ENCODE peak calls at places on chromosomes 3 and 15, in ten cellular contexts. One of them, this sample, is unnamed.

GRCh38 chr3:39811561-39811960 is 2.2 kb downstream of the MYRIP start:
- DNase-seq in heart left ventricle: no peak
- DNase-seq in ascending aorta: no peak
- DNase-seq in epithelial cell of esophagus: no peak
- DNase-seq in spleen: no peak
- DNase-seq in brain microvascular endothelial cell: no peak
- DNase-seq in colonic mucosa: no peak
- DNase-seq in heart right ventricle: no peak
- DNase-seq in upper lobe of right lung: no peak
- DNase-seq in ovary: no peak
- DNase-seq in this sample: no peak

GRCh38 chr3:166446291-166446690 is 609.1 kb upstream of the BCHE start:
- DNase-seq in heart left ventricle: no peak
- DNase-seq in ascending aorta: no peak
- DNase-seq in epithelial cell of esophagus: peak; percentile 87
- DNase-seq in spleen: no peak
- DNase-seq in brain microvascular endothelial cell: peak; percentile 15
- DNase-seq in colonic mucosa: no peak
- DNase-seq in heart right ventricle: no peak
- DNase-seq in upper lobe of right lung: no peak
- DNase-seq in ovary: no peak
- DNase-seq in this sample: no peak

GRCh38 chr3:39166134-39166710 is 12.8 kb upstream of the CSRNP1 start:
- DNase-seq in heart left ventricle: no peak
- DNase-seq in ascending aorta: no peak
- DNase-seq in epithelial cell of esophagus: peak; percentile 92
- DNase-seq in spleen: no peak
- DNase-seq in brain microvascular endothelial cell: peak; percentile 92
- DNase-seq in colonic mucosa: no peak
- DNase-seq in heart right ventricle: no peak
- DNase-seq in upper lobe of right lung: no peak
- DNase-seq in ovary: no peak
- DNase-seq in this sample: peak; percentile 96

GRCh38 chr3:42012935-42013651 is 51.2 kb upstream of the ULK4 start:
- DNase-seq in heart left ventricle: peak; percentile 84
- DNase-seq in ascending aorta: peak; percentile 83
- DNase-seq in epithelial cell of esophagus: peak; percentile 76
- DNase-seq in spleen: peak; percentile 97
- DNase-seq in brain microvascular endothelial cell: no peak
- DNase-seq in colonic mucosa: peak; percentile 83
- DNase-seq in heart right ventricle: peak; percentile 83
- DNase-seq in upper lobe of right lung: peak; percentile 92
- DNase-seq in ovary: no peak
- DNase-seq in this sample: peak; percentile 55

GRCh38 chr3:24020036-24020691 is 75.1 kb downstream of the NR1D2 start:
- DNase-seq in heart left ventricle: no peak
- DNase-seq in ascending aorta: no peak
- DNase-seq in epithelial cell of esophagus: no peak
- DNase-seq in spleen: peak; percentile 72
- DNase-seq in brain microvascular endothelial cell: no peak
- DNase-seq in colonic mucosa: no peak
- DNase-seq in heart right ventricle: no peak
- DNase-seq in upper lobe of right lung: no peak
- DNase-seq in ovary: no peak
- DNase-seq in this sample: no peak

GRCh38 chr15:48868549-48868948 is 9.4 kb upstream of the EID1 start:
- DNase-seq in heart left ventricle: no peak
- DNase-seq in ascending aorta: no peak
- DNase-seq in epithelial cell of esophagus: peak; percentile 92
- DNase-seq in spleen: no peak
- DNase-seq in brain microvascular endothelial cell: peak; percentile 56
- DNase-seq in colonic mucosa: no peak
- DNase-seq in heart right ventricle: no peak
- DNase-seq in upper lobe of right lung: no peak
- DNase-seq in ovary: no peak
- DNase-seq in this sample: peak; percentile 93

GRCh38 chr15:45948226-45948625 is 313.4 kb downstream of the SQOR start:
- DNase-seq in heart left ventricle: no peak
- DNase-seq in ascending aorta: no peak
- DNase-seq in epithelial cell of esophagus: no peak
- DNase-seq in spleen: no peak
- DNase-seq in brain microvascular endothelial cell: no peak
- DNase-seq in colonic mucosa: no peak
- DNase-seq in heart right ventricle: no peak
- DNase-seq in upper lobe of right lung: no peak
- DNase-seq in ovary: no peak
- DNase-seq in this sample: no peak

GRCh38 chr3:149654188-149654601 is 3.6 kb downstream of the WWTR1 start:
- DNase-seq in heart left ventricle: no peak
- DNase-seq in ascending aorta: no peak
- DNase-seq in epithelial cell of esophagus: no peak
- DNase-seq in spleen: no peak
- DNase-seq in brain microvascular endothelial cell: peak; percentile 38
- DNase-seq in colonic mucosa: no peak
- DNase-seq in heart right ventricle: no peak
- DNase-seq in upper lobe of right lung: no peak
- DNase-seq in ovary: no peak
- DNase-seq in this sample: peak; percentile 42

DNA sequence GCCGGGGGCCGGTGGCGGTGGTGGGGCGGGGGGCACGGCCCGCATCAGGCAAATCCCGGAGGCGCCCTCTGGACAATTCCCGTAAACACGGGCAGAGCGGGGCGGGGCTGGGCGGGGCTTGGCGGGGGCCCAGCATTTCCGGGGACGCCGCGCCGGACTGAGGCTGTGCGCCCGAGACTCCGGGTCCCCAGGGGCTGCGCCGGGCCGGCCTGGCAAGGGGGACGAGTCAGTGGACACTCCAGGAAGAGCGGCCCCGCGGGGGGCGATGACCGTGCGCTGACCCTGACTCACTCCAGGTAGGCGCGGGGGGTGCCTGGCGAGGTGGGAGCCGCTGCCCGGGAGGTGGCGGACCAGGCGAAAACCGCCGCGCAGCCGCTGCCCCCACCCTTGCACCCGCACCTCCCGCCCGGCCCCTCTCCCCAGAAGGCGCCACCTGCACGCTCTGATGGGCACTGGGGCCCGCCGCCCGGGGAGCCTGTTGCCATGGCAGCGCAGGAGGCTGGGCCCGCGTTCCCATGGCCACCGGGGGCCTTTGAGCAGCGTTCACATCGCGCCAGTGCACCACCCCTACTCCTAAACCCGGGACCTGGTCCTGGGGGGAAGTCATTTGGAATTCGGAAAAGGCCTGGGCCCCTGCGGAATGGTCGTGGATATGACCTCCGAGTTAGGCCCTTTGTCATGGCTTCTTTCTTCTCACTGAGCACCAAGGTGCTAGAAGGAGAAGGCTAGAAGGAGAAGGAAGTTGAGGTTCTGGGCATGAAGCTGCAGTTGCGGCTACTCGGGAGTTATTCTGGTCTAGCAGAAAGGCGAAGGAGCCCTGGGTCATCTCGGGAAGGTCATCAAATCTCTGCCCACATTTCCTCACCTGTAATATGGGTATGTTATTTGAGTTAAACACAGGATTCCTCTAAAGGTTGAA is 16.1 kb upstream of the SEMA4B start:
- DNase-seq in heart left ventricle: peak; percentile 81
- DNase-seq in ascending aorta: peak; percentile 84
- DNase-seq in epithelial cell of esophagus: peak; percentile 64
- DNase-seq in spleen: peak; percentile 95
- DNase-seq in brain microvascular endothelial cell: no peak
- DNase-seq in colonic mucosa: peak; percentile 74
- DNase-seq in heart right ventricle: peak; percentile 83
- DNase-seq in upper lobe of right lung: peak; percentile 89
- DNase-seq in ovary: peak; percentile 83
- DNase-seq in this sample: peak; percentile 56
- TF ChIP-seq CTCF in heart left ventricle: no peak
- TF ChIP-seq CTCF in ascending aorta: no peak
- TF ChIP-seq CTCF in epithelial cell of esophagus: no peak
- TF ChIP-seq CTCF in spleen: no peak
- TF ChIP-seq CTCF in brain microvascular endothelial cell: no peak
- TF ChIP-seq CTCF in colonic mucosa: no peak
- TF ChIP-seq CTCF in heart right ventricle: no peak
- TF ChIP-seq CTCF in upper lobe of right lung: no peak
- TF ChIP-seq CTCF in ovary: no peak
- TF ChIP-seq CTCF in this sample: no peak

GRCh38 chr3:131553495-131554247 is 50.9 kb upstream of the MRPL3 start:
- DNase-seq in heart left ventricle: no peak
- DNase-seq in ascending aorta: no peak
- DNase-seq in epithelial cell of esophagus: no peak
- DNase-seq in spleen: no peak
- DNase-seq in brain microvascular endothelial cell: no peak
- DNase-seq in colonic mucosa: no peak
- DNase-seq in heart right ventricle: no peak
- DNase-seq in upper lobe of right lung: no peak
- DNase-seq in ovary: no peak
- DNase-seq in this sample: no peak
- H3K4me3 ChIP-seq in heart left ventricle: no peak overlapping the region
- H3K4me3 ChIP-seq in ascending aorta: no peak overlapping the region
- H3K4me3 ChIP-seq in epithelial cell of esophagus: no peak overlapping the region
- H3K4me3 ChIP-seq in spleen: no peak overlapping the region
- H3K4me3 ChIP-seq in brain microvascular endothelial cell: no peak overlapping the region
- H3K4me3 ChIP-seq in colonic mucosa: no peak overlapping the region
- H3K4me3 ChIP-seq in heart right ventricle: no peak overlapping the region
- H3K4me3 ChIP-seq in upper lobe of right lung: no peak overlapping the region
- H3K4me3 ChIP-seq in ovary: no peak overlapping the region
- H3K4me3 ChIP-seq in this sample: no peak overlapping the region

GRCh38 chr3:157079677-157080369 is 80.1 kb downstream of the CCNL1 start:
- DNase-seq in heart left ventricle: no peak
- DNase-seq in ascending aorta: no peak
- DNase-seq in epithelial cell of esophagus: no peak
- DNase-seq in spleen: no peak
- DNase-seq in brain microvascular endothelial cell: no peak
- DNase-seq in colonic mucosa: peak; percentile 12
- DNase-seq in heart right ventricle: no peak
- DNase-seq in upper lobe of right lung: no peak
- DNase-seq in ovary: no peak
- DNase-seq in this sample: no peak

GRCh38 chr3:157075693-157076420 is 84.1 kb downstream of the CCNL1 start:
- DNase-seq in heart left ventricle: no peak
- DNase-seq in ascending aorta: no peak
- DNase-seq in epithelial cell of esophagus: no peak
- DNase-seq in spleen: no peak
- DNase-seq in brain microvascular endothelial cell: no peak
- DNase-seq in colonic mucosa: no peak
- DNase-seq in heart right ventricle: no peak
- DNase-seq in upper lobe of right lung: no peak
- DNase-seq in ovary: no peak
- DNase-seq in this sample: no peak

GRCh38 chr3:157074490-157074889 is 85.5 kb downstream of the CCNL1 start:
- DNase-seq in heart left ventricle: no peak
- DNase-seq in ascending aorta: no peak
- DNase-seq in epithelial cell of esophagus: no peak
- DNase-seq in spleen: no peak
- DNase-seq in brain microvascular endothelial cell: no peak
- DNase-seq in colonic mucosa: no peak
- DNase-seq in heart right ventricle: no peak
- DNase-seq in upper lobe of right lung: no peak
- DNase-seq in ovary: no peak
- DNase-seq in this sample: no peak

GRCh38 chr3:157078131-157078835 is 81.7 kb downstream of the CCNL1 start:
- DNase-seq in heart left ventricle: no peak
- DNase-seq in ascending aorta: no peak
- DNase-seq in epithelial cell of esophagus: no peak
- DNase-seq in spleen: no peak
- DNase-seq in brain microvascular endothelial cell: no peak
- DNase-seq in colonic mucosa: no peak
- DNase-seq in heart right ventricle: no peak
- DNase-seq in upper lobe of right lung: no peak
- DNase-seq in ovary: no peak
- DNase-seq in this sample: no peak

GRCh38 chr3:157077565-157077991 is 82.4 kb downstream of the CCNL1 start:
- DNase-seq in heart left ventricle: no peak
- DNase-seq in ascending aorta: no peak
- DNase-seq in epithelial cell of esophagus: no peak
- DNase-seq in spleen: no peak
- DNase-seq in brain microvascular endothelial cell: no peak
- DNase-seq in colonic mucosa: peak; percentile 17
- DNase-seq in heart right ventricle: no peak
- DNase-seq in upper lobe of right lung: no peak
- DNase-seq in ovary: no peak
- DNase-seq in this sample: peak; percentile 68
- TF ChIP-seq CTCF in heart left ventricle: peak; percentile 37
- TF ChIP-seq CTCF in ascending aorta: peak; percentile 7
- TF ChIP-seq CTCF in epithelial cell of esophagus: no peak
- TF ChIP-seq CTCF in spleen: no peak
- TF ChIP-seq CTCF in brain microvascular endothelial cell: peak; percentile 37
- TF ChIP-seq CTCF in colonic mucosa: no peak
- TF ChIP-seq CTCF in heart right ventricle: no peak
- TF ChIP-seq CTCF in upper lobe of right lung: peak; percentile 13
- TF ChIP-seq CTCF in ovary: no peak
- TF ChIP-seq CTCF in this sample: peak; percentile 43

GRCh38 chr15:52529289-52529929 is 729 bp upstream of the MYO5A start:
- DNase-seq in heart left ventricle: no peak
- DNase-seq in ascending aorta: no peak
- DNase-seq in epithelial cell of esophagus: no peak
- DNase-seq in spleen: peak; percentile 77
- DNase-seq in brain microvascular endothelial cell: peak; percentile 1
- DNase-seq in colonic mucosa: peak; percentile 23
- DNase-seq in heart right ventricle: no peak
- DNase-seq in upper lobe of right lung: no peak
- DNase-seq in ovary: no peak
- DNase-seq in this sample: no peak

GRCh38 chr15:52528465-52529288 is at the start of gene MYO5A:
- DNase-seq in heart left ventricle: peak; percentile 83
- DNase-seq in ascending aorta: peak; percentile 85
- DNase-seq in epithelial cell of esophagus: peak; percentile 85
- DNase-seq in spleen: peak; percentile 96
- DNase-seq in brain microvascular endothelial cell: peak; percentile 63
- DNase-seq in colonic mucosa: peak; percentile 60
- DNase-seq in heart right ventricle: peak; percentile 74
- DNase-seq in upper lobe of right lung: peak; percentile 88
- DNase-seq in ovary: peak; percentile 75
- DNase-seq in this sample: peak; percentile 60

GRCh38 chr15:52527898-52528464 is 699 bp downstream of the MYO5A start:
- DNase-seq in heart left ventricle: no peak
- DNase-seq in ascending aorta: no peak
- DNase-seq in epithelial cell of esophagus: peak; percentile 62
- DNase-seq in spleen: peak; percentile 84
- DNase-seq in brain microvascular endothelial cell: peak; percentile 31
- DNase-seq in colonic mucosa: peak; percentile 19
- DNase-seq in heart right ventricle: no peak
- DNase-seq in upper lobe of right lung: no peak
- DNase-seq in ovary: no peak
- DNase-seq in this sample: no peak

GRCh38 chr15:52532427-52532826 is 3.7 kb upstream of the MYO5A start:
- DNase-seq in heart left ventricle: no peak
- DNase-seq in ascending aorta: no peak
- DNase-seq in epithelial cell of esophagus: no peak
- DNase-seq in spleen: no peak
- DNase-seq in brain microvascular endothelial cell: no peak
- DNase-seq in colonic mucosa: no peak
- DNase-seq in heart right ventricle: no peak
- DNase-seq in upper lobe of right lung: no peak
- DNase-seq in ovary: no peak
- DNase-seq in this sample: no peak

DNA sequence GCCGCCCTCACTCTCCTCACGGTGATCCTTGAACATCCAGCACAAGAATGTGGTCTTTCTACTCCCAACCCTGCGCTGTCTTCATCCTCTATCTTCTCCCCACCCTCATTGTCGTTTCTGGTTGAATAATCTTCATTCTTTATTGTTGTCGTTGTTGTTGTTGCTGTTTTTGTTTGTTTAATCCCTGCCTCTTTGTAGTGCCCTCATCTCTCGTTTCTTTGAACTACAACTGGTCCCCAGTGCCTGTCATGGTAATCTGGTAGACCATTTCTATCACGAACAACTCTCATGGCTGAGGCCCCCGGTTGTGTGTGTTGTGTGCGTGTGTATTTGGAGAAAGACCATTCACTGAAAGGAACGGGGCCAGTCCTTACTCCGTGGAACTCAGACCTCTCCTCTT is 1.3 kb upstream of the MYO5A start:
- DNase-seq in heart left ventricle: no peak
- DNase-seq in ascending aorta: no peak
- DNase-seq in epithelial cell of esophagus: no peak
- DNase-seq in spleen: no peak
- DNase-seq in brain microvascular endothelial cell: no peak
- DNase-seq in colonic mucosa: no peak
- DNase-seq in heart right ventricle: no peak
- DNase-seq in upper lobe of right lung: no peak
- DNase-seq in ovary: no peak
- DNase-seq in this sample: no peak
- H3K4me3 ChIP-seq in heart left ventricle: peak overlapping the region; percentile 74
- H3K4me3 ChIP-seq in ascending aorta: peak overlapping the region; percentile 86
- H3K4me3 ChIP-seq in epithelial cell of esophagus: peak overlapping the region; percentile 73
- H3K4me3 ChIP-seq in spleen: peak overlapping the region; percentile 81
- H3K4me3 ChIP-seq in brain microvascular endothelial cell: no peak overlapping the region
- H3K4me3 ChIP-seq in colonic mucosa: peak overlapping the region; percentile 69
- H3K4me3 ChIP-seq in heart right ventricle: peak overlapping the region; percentile 92
- H3K4me3 ChIP-seq in upper lobe of right lung: no peak overlapping the region
- H3K4me3 ChIP-seq in ovary: peak overlapping the region; percentile 61
- H3K4me3 ChIP-seq in this sample: no peak overlapping the region

This sample was measured in fibroblast of villous mesenchyme.